ENCODE peak calls at places on chromosome 2, in five cellular contexts. D is H1, G is mesenchymal stem cell, T is IMR-90, Z is neuronal stem cell. B is an unnamed sample.

GRCh38 chr2:153875801-153876466 is 4.2 kb downstream of the GALNT13 start:
- DNase-seq in D (no peak), G (no peak), T (no peak), Z (no peak), B (no peak)

GRCh38 chr2:85131116-85131515 is 2.1 kb upstream of the TCF7L1 start:
- DNase-seq in D (no peak), G (peak; percentile 46), T (peak; percentile 40), Z (peak; percentile 15), B (peak; percentile 48)

GRCh38 chr2:101756266-101756665 is 58.8 kb downstream of the MAP4K4 start:
- DNase-seq in D (no peak), G (no peak), T (no peak), Z (no peak), B (no peak)

GRCh38 chr2:234038076-234038802 is 12.3 kb upstream of the SPP2 start:
- DNase-seq in D (no peak), G (no peak), T (peak; percentile 45), Z (no peak), B (no peak)

GRCh38 chr2:45607701-45608100 is 3.4 kb downstream of the SRBD1 start:
- DNase-seq in D (peak; percentile 13), G (peak; percentile 58), T (no peak), Z (peak; percentile 23), B (no peak)

GRCh38 chr2:123715467-123715982 is 309.6 kb upstream of the CNTNAP5 start:
- DNase-seq in D (no peak), G (no peak), T (no peak), Z (no peak), B (no peak)

GRCh38 chr2:54663424-54664030 is 59.9 kb upstream of the EML6 start:
- DNase-seq in D (no peak), G (no peak), T (no peak), Z (no peak), B (no peak)

GRCh38 chr2:40758778-40759177 is 306.9 kb upstream of the SLC8A1 start:
- DNase-seq in D (no peak), G (no peak), T (peak; percentile 1), Z (no peak), B (no peak)

GRCh38 chr2:83665894-83666293 is 793.2 kb downstream of the SUCLG1 start:
- DNase-seq in D (no peak), G (peak; percentile 1), T (peak; percentile 24), Z (no peak), B (no peak)

GRCh38 chr2:193966590-193966989 is 1690.4 kb upstream of the SLC39A10 start:
- DNase-seq in D (no peak), G (peak; percentile 53), T (peak; percentile 0), Z (no peak), B (no peak)

GRCh38 chr2:237927135-237927534 is 39.7 kb upstream of the UBE2F start:
- DNase-seq in D (no peak), G (no peak), T (no peak), Z (no peak), B (no peak)

GRCh38 chr2:162256621-162257020 is 13.4 kb upstream of the FAP start:
- DNase-seq in D (no peak), G (no peak), T (peak; percentile 37), Z (no peak), B (no peak)

GRCh38 chr2:180327185-180327584 is 320.1 kb upstream of the CWC22 start:
- DNase-seq in D (no peak), G (no peak), T (no peak), Z (no peak), B (no peak)

GRCh38 chr2:147824625-147825024 is 20.2 kb upstream of the ACVR2A start:
- DNase-seq in D (no peak), G (no peak), T (no peak), Z (no peak), B (no peak)

GRCh38 chr2:147714582-147714981 is 130.2 kb upstream of the ACVR2A start:
- DNase-seq in D (no peak), G (no peak), T (no peak), Z (no peak), B (no peak)

GRCh38 chr2:41283079-41283765 is 764.6 kb upstream of the PKDCC start:
- DNase-seq in D (no peak), G (peak; percentile 38), T (peak; percentile 20), Z (no peak), B (no peak)

GRCh38 chr2:3443083-3443482 is 63.6 kb downstream of the TRAPPC12 start:
- DNase-seq in D (no peak), G (no peak), T (no peak), Z (no peak), B (no peak)

GRCh38 chr2:224444011-224444410 is 42.1 kb upstream of the FAM124B start:
- DNase-seq in D (no peak), G (no peak), T (no peak), Z (no peak), B (no peak)

GRCh38 chr2:100580474-100581264 is 17.9 kb downstream of the PDCL3 start:
- DNase-seq in D (no peak), G (no peak), T (no peak), Z (no peak), B (no peak)

GRCh38 chr2:71524476-71524875 is 71.1 kb downstream of the DYSF start:
- DNase-seq in D (no peak), G (no peak), T (no peak), Z (no peak), B (peak; percentile 19)

GRCh38 chr2:114068438-114068837 is 178.5 kb downstream of the ACTR3 start:
- DNase-seq in D (no peak), G (no peak), T (peak; percentile 8), Z (peak; percentile 24), B (peak; percentile 34)

GRCh38 chr2:54658548-54659207 is 64.8 kb upstream of the EML6 start:
- DNase-seq in D (no peak), G (peak; percentile 64), T (peak; percentile 67), Z (no peak), B (no peak)

GRCh38 chr2:45119038-45119437 is 109.8 kb upstream of the SIX2 start:
- DNase-seq in D (no peak), G (peak; percentile 23), T (peak; percentile 72), Z (no peak), B (no peak)

GRCh38 chr2:9984861-9985480 is 33.5 kb downstream of the GRHL1 start:
- DNase-seq in D (no peak), G (peak; percentile 58), T (peak; percentile 63), Z (no peak), B (no peak)

GRCh38 chr2:33726415-33726814 is 127.3 kb upstream of the FAM98A start:
- DNase-seq in D (no peak), G (no peak), T (no peak), Z (no peak), B (no peak)

GRCh38 chr2:10878268-10878915 is 33.3 kb upstream of the KCNF1 start:
- DNase-seq in D (no peak), G (no peak), T (no peak), Z (no peak), B (no peak)

GRCh38 chr2:197873293-197873701 is 68.9 kb downstream of the PLCL1 start:
- DNase-seq in D (peak; percentile 15), G (peak; percentile 69), T (peak; percentile 83), Z (no peak), B (peak; percentile 63)

GRCh38 chr2:104321141-104321799 is 532.6 kb upstream of the POU3F3 start:
- DNase-seq in D (no peak), G (no peak), T (no peak), Z (peak; percentile 14), B (no peak)

GRCh38 chr2:160609346-160609745 is 115.7 kb upstream of the RBMS1 start:
- DNase-seq in D (no peak), G (no peak), T (no peak), Z (no peak), B (no peak)

GRCh38 chr2:112001942-112002341 is 53.1 kb upstream of the TMEM87B start:
- DNase-seq in D (no peak), G (no peak), T (no peak), Z (no peak), B (no peak)

GRCh38 chr2:108612514-108613183 is 78.4 kb downstream of the LIMS1 start:
- DNase-seq in D (no peak), G (no peak), T (no peak), Z (no peak), B (no peak)

GRCh38 chr2:66575625-66576371 is 140.9 kb downstream of the MEIS1 start:
- DNase-seq in D (no peak), G (peak; percentile 56), T (peak; percentile 70), Z (peak; percentile 56), B (peak; percentile 55)

GRCh38 chr2:109528811-109529501 is 84.8 kb downstream of the SEPTIN10 start:
- DNase-seq in D (no peak), G (no peak), T (no peak), Z (no peak), B (peak; percentile 17)

GRCh38 chr2:46985512-46985911 is 69.9 kb upstream of the MCFD2 start:
- DNase-seq in D (no peak), G (peak; percentile 61), T (peak; percentile 47), Z (no peak), B (no peak)

GRCh38 chr2:228417526-228417925 is 236.0 kb upstream of the SPHKAP start:
- DNase-seq in D (no peak), G (no peak), T (no peak), Z (no peak), B (no peak)

GRCh38 chr2:144252694-144253093 is 267.2 kb downstream of the ZEB2 start:
- DNase-seq in D (no peak), G (no peak), T (no peak), Z (no peak), B (no peak)
- H3K14ac ChIP-seq in D (no peak overlapping the region), G (no peak overlapping the region), T (no peak overlapping the region), Z (no peak overlapping the region), B (no peak overlapping the region)

DNA sequence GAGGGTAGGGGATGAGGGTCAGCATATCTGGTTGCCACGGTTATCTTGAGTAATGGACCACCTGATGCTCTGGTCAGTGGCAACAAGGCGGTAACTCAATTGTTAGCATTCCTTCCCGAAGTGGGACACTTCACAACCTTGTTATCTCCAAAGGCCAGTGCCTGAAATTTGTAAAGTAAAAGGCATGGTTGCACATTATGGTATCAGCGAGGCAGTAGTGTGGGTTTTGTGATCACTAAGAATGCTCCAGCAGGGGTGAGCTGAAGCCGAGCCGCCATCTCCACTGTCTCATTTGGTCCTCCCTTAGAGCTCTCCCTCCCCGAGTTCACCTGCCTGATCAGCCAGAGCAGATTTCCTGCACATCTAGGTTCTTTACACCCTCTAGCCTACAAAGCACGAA is 50.5 kb upstream of the LGALSL start:
- DNase-seq in D (no peak), G (no peak), T (no peak), Z (no peak), B (no peak)
- H2BK15ac ChIP-seq in D (no peak overlapping the region), G (no peak overlapping the region), T (no peak overlapping the region), Z (peak overlapping the region; percentile 10), B (no peak overlapping the region)

GRCh38 chr2:99154643-99155536 is at the start of the genes LIPT1 and TSGA10:
- DNase-seq in D (peak; percentile 54), G (peak; percentile 91), T (peak; percentile 92), Z (peak; percentile 75), B (peak; percentile 86)
- H2BK120ac ChIP-seq in D (no peak within 1 kb of the TSS), G (no peak within 1 kb of the TSS), T (peak within 1 kb of the TSS; percentile 35), Z (no peak within 1 kb of the TSS), B (no peak within 1 kb of the TSS)

GRCh38 chr2:181787310-181788048 is 104.1 kb upstream of the ITPRID2 start:
- DNase-seq in D (no peak), G (no peak), T (no peak), Z (no peak), B (no peak)
- H3K14ac ChIP-seq in D (no peak overlapping the region), G (no peak overlapping the region), T (peak overlapping the region; percentile 57), Z (no peak overlapping the region), B (no peak overlapping the region)